ENCODE peak calls at places on chromosomes 6 and 20, in six cellular contexts. D is GM23338, Z is GM12878, W is K562, X is SK-N-SH, G is HCT116. F is an unnamed sample.

GRCh38 chr6:169527306-169527705 is 174.5 kb downstream of the WDR27 start:
- DNase-seq in Z (no peak), G (no peak), X (no peak), W (no peak), D (no peak), F (no peak)

GRCh38 chr20:38871560-38871953 is 54.7 kb upstream of the FAM83D start:
- DNase-seq in W (no peak), X (no peak), G (no peak), Z (no peak), D (no peak), F (no peak)

GRCh38 chr20:4151342-4151741 is 136.0 kb upstream of the RNF24 start:
- DNase-seq in W (no peak), D (no peak), G (no peak), X (no peak), Z (no peak), F (no peak)

GRCh38 chr6:85810558-85810957 is 167.9 kb upstream of the SYNCRIP start:
- DNase-seq in G (no peak), Z (no peak), X (no peak), D (no peak), W (no peak), F (no peak)

GRCh38 chr6:14948586-14949245 is 297.2 kb upstream of the JARID2 start:
- DNase-seq in X (no peak), Z (no peak), W (no peak), D (no peak), G (no peak), F (no peak)

GRCh38 chr6:1604347-1604990 is 5.2 kb upstream of the FOXC1 start:
- DNase-seq in D (peak; percentile 89), X (peak; percentile 94), W (peak; percentile 88), G (no peak), Z (no peak), F (peak; percentile 63)

GRCh38 chr6:43368517-43369160 is 808 bp downstream of the ZNF318 start:
- DNase-seq in D (peak; percentile 79), X (peak; percentile 74), Z (no peak), W (peak; percentile 56), G (no peak), F (peak; percentile 51)

GRCh38 chr20:33796263-33796906 is 14.8 kb upstream of the CHMP4B start:
- DNase-seq in G (peak; percentile 73), W (no peak), D (peak; percentile 31), X (no peak), Z (no peak), F (no peak)

GRCh38 chr6:139334791-139335446 is 39.5 kb downstream of the CITED2 start:
- DNase-seq in W (no peak), X (no peak), D (no peak), Z (no peak), G (no peak), F (peak; percentile 22)

GRCh38 chr20:873875-874607 is 40.5 kb downstream of the FAM110A start:
- DNase-seq in W (no peak), G (no peak), Z (no peak), X (no peak), D (no peak), F (no peak)

GRCh38 chr6:53898026-53898795 is 103.4 kb downstream of the LRRC1 start:
- DNase-seq in G (no peak), W (no peak), D (no peak), Z (no peak), X (no peak), F (peak; percentile 45)

GRCh38 chr6:156828280-156828703 is 51.1 kb downstream of the ARID1B start:
- DNase-seq in X (no peak), W (no peak), Z (no peak), G (peak; percentile 57), D (no peak), F (no peak)

GRCh38 chr6:43199912-43200311 is 17.9 kb downstream of the CUL9 start:
- DNase-seq in Z (no peak), D (no peak), W (no peak), G (no peak), X (no peak), F (no peak)

GRCh38 chr20:63558804-63559484 is 5.0 kb downstream of the FNDC11 start:
- DNase-seq in D (no peak), X (no peak), W (no peak), Z (no peak), G (no peak), F (no peak)

GRCh38 chr6:19336579-19336978 is 500.6 kb upstream of the ID4 start:
- DNase-seq in D (no peak), W (no peak), G (no peak), X (no peak), Z (no peak), F (no peak)
- H2AFZ ChIP-seq in D (peak overlapping the region; percentile 84), W (no peak overlapping the region), G (no peak overlapping the region), X (no peak overlapping the region), Z (no peak overlapping the region), F (no peak overlapping the region)

GRCh38 chr6:36875250-36875633 is 639 bp upstream of the PPIL1 start:
- DNase-seq in X (no peak), Z (no peak), D (peak; percentile 34), W (no peak), G (no peak), F (no peak)

GRCh38 chr6:36874016-36874442 is 574 bp downstream of the PPIL1 start:
- DNase-seq in X (no peak), W (no peak), D (no peak), Z (no peak), G (no peak), F (no peak)

GRCh38 chr6:36873115-36873514 is 1.5 kb downstream of the PPIL1 start:
- DNase-seq in G (no peak), Z (no peak), W (no peak), X (no peak), D (no peak), F (no peak)

GRCh38 chr6:36874443-36875249 is at the start of gene PPIL1:
- DNase-seq in W (peak; percentile 95), X (peak; percentile 94), Z (peak; percentile 78), D (peak; percentile 94), G (peak; percentile 88), F (peak; percentile 93)

GRCh38 chr6:36873612-36874011 is 991 bp downstream of the PPIL1 start:
- DNase-seq in X (peak; percentile 54), Z (no peak), D (peak; percentile 33), G (no peak), W (no peak), F (no peak)
- H3K79me2 ChIP-seq in X (peaks cover 46% of the 10 kb centered on the region), Z (peaks cover 30% of the 10 kb centered on the region), D (peaks cover 55% of the 10 kb centered on the region), G (peaks cover 41% of the 10 kb centered on the region), W (peaks cover 57% of the 10 kb centered on the region), F (peaks cover 22% of the 10 kb centered on the region)

DNA sequence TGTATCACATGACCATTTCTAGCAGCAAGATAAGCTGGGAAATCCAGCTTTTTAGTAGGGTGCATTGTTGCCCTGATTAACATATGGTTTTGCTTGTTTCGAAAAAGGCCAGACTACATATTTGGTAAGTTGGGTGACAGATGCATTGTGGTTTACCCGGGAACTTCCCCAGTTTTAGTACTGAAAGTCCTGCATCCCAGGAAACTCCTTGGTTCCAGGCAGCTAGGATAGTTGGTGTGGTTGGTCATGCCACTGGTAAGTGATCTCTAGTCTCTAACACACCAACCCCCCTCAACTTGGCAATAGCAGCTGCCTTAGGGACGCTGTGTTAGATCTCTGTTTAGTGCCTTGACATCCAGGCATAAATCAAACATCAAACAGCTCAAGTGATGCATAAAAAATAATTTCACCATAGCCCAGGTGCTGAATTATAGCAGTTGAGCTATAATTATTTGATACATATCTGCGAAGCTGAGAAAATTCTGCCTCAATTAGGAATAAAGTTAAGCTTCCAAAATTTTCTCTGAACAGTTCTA is 216.5 kb downstream of the TFAP2C start:
- DNase-seq in Z (no peak), G (no peak), X (no peak), W (no peak), D (no peak), F (no peak)
- TF ChIP-seq POLR2AphosphoS5 in Z (no peak), G (no peak), X (no peak), W (no peak), D (no peak), F (no peak)

DNA sequence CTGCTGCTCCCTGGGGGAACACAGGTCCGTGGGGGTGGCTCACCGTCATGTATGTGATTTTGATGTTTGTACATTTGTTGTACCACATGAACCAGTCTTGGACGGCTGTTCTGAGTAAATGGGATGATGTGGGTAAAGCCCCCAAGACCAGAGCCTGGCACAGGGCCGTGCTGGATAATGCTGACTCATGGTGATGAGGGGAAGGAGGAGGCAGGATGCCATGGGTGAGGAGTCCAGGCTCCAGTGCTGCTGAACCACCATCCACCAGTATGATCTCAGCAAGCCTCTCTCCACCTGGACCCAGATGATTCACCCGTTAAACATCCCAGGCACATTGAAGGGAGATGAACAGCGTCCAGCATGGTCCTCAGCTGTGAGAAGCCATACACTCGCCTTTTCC is 9.6 kb upstream of the APCDD1L start:
- DNase-seq in X (no peak), Z (no peak), G (no peak), W (no peak), D (no peak), F (no peak)
- H2AFZ ChIP-seq in X (no peak overlapping the region), Z (no peak overlapping the region), G (no peak overlapping the region), W (no peak overlapping the region), D (no peak overlapping the region), F (no peak overlapping the region)

DNA sequence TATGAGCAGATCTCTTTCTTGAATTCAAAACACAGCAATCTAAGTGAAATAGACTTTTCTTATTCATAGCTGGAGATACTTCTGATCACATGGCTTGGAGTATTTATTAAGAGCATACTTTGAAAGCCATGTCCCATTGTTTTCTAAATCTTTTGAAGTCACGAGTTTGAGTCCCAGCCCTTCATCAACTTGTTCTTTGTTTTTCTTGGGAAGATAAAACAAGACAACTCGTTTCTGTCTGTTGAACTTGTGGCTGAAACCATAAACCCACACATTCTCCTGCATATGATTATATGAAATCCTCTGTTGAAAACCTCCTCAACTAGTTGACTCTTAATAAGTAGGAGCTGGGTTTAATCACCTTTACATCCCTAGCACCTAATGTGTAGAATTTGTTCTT is 3.3 kb downstream of the RNF144B start:
- DNase-seq in X (no peak), Z (no peak), W (no peak), G (no peak), D (no peak), F (no peak)
- H3K79me2 ChIP-seq in X (no peaks in the 10 kb centered on the region), Z (no peaks in the 10 kb centered on the region), W (no peaks in the 10 kb centered on the region), G (no peaks in the 10 kb centered on the region), D (peaks cover 29% of the 10 kb centered on the region), F (peaks cover 80% of the 10 kb centered on the region)

GRCh38 chr6:166625356-166625755 is 1.7 kb downstream of the RPS6KA2 start:
- DNase-seq in D (no peak), X (peak; percentile 46), W (no peak), Z (no peak), G (no peak), F (peak; percentile 65)
- TF ChIP-seq POLR2AphosphoS5 in D (no peak), X (no peak), W (no peak), Z (no peak), G (no peak), F (no peak)

GRCh38 chr6:167493961-167494697 is 169.2 kb downstream of the TTLL2 start:
- DNase-seq in D (no peak), W (no peak), G (no peak), X (no peak), Z (no peak), F (no peak)
- H2AFZ ChIP-seq in D (peak overlapping the region; percentile 52), W (no peak overlapping the region), G (no peak overlapping the region), X (no peak overlapping the region), Z (no peak overlapping the region), F (no peak overlapping the region)

DNA sequence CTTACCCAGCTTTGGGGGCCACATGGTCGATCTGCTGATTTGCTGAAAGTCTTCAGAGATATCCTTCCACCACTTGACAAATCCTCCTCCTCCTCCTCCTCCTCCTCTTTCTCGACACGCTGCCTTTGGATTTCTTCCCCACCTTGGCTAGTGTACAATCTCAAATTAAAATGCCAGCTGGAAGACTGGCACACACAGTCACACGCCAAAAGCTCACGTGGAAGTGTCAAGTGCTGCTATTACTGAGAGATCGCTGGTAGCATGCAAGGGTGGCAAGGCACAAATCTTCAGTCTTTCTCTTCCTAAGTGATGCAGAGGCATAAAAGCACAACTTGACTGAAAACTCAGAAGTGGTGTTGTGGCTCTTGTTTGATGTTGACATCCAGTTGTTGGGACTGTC is 35.3 kb downstream of the GPR6 start:
- DNase-seq in G (no peak), W (no peak), Z (no peak), X (no peak), D (no peak), F (no peak)
- H3K79me2 ChIP-seq in G (no peaks in the 10 kb centered on the region), W (no peaks in the 10 kb centered on the region), Z (no peaks in the 10 kb centered on the region), X (no peaks in the 10 kb centered on the region), D (no peaks in the 10 kb centered on the region), F (no peaks in the 10 kb centered on the region)

F was measured in endothelial cell of umbilical vein.